ENCODE peak calls at places on chromosomes 3 and 15, in four cellular contexts. O is gastrocnemius medialis, H is HCT116, Z is heart left ventricle. U is an unnamed sample.
A peak's percentile ranks its signal among the peaks of the same experiment; 100 is the strongest.

GRCh38 chr15:58517682-58518525 is 86.1 kb downstream of the LIPC start:
- DNase-seq in O (no peak), H (no peak), Z (no peak), U (peak; percentile 79)

GRCh38 chr3:193168911-193169310 is 72.1 kb upstream of the PLAAT1 start:
- DNase-seq in O (no peak), H (no peak), Z (no peak), U (no peak)

GRCh38 chr15:88645171-88646087 is 6.6 kb downstream of the ISG20 start:
- DNase-seq in O (no peak), H (no peak), Z (no peak), U (no peak)

GRCh38 chr3:108319428-108320053 is 23.2 kb downstream of the HHLA2 start:
- DNase-seq in O (no peak), H (no peak), Z (no peak), U (no peak)

GRCh38 chr3:101725192-101725889 is 927 bp downstream of the CEP97 start:
- DNase-seq in O (peak; percentile 29), H (no peak), Z (peak; percentile 35), U (peak; percentile 48)

GRCh38 chr15:67792250-67792942 is 32.9 kb upstream of the SKOR1 start:
- DNase-seq in O (no peak), H (no peak), Z (no peak), U (no peak)

GRCh38 chr3:7264196-7264526 is 403.2 kb downstream of the GRM7 start:
- DNase-seq in O (no peak), H (no peak), Z (no peak), U (no peak)

GRCh38 chr15:64699767-64700388 is 75.5 kb downstream of the RBPMS2 start:
- DNase-seq in O (peak; percentile 85), H (no peak), Z (peak; percentile 70), U (no peak)

GRCh38 chr3:29065211-29065785 is 215.6 kb upstream of the RBMS3 start:
- DNase-seq in O (peak; percentile 47), H (no peak), Z (peak; percentile 42), U (no peak)

GRCh38 chr15:74174216-74174965 is 881 bp downstream of the ISLR start:
- DNase-seq in O (no peak), H (no peak), Z (peak; percentile 54), U (no peak)

GRCh38 chr3:50480471-50480870 is 23.0 kb downstream of the CACNA2D2 start:
- DNase-seq in O (no peak), H (no peak), Z (no peak), U (peak; percentile 11)

DNA sequence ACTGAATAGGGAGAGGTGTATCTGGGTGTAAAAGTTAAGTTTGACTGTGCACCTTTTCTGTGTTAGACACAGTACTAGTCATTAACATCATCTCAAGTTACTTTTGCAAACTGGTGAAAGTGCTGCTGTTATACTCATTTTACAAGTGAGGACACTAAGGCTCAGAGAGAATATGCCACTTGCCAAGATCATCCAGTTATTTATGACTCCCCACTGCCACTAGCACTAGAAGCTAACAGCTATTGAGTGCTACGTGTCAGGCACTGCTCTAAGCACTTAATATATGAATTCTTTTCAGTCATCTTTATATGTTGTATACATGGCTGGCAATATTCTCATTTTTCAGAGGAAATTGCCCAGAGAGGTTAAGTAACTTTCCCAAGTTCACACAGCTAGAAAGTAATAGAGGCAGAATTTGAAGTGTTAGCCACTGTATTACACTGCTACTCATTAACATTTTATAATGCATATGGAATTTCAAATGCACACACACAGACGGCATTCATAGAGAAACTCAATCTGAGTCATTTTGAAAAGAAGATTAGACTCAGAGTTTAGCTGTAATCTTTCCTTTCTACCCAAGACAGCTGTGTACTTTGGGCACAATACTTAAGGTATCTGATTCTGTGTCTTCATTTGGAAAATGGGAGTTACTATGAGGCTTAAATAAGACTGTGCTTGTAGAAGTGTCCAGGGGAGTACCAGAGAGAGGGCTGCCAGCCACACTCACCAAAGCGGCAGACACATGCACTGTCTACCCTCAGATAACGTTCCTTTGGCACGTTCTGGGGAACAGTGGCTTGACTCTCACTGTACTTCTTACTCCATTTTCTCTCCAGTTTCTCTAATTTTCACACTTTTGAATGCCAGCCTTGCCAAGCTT is 1.3 kb upstream of the MASP1 start:
- DNase-seq in O (no peak), H (no peak), Z (peak; percentile 50), U (no peak)
- TF ChIP-seq POLR2A in O (no peak), H (no peak), Z (no peak), U (no peak)

GRCh38 chr3:9698293-9698692 is 5.3 kb upstream of the CPNE9 start:
- DNase-seq in O (no peak), H (no peak), Z (no peak), U (no peak)
- TF ChIP-seq POLR2A in O (no peak), H (no peak), Z (no peak), U (no peak)

GRCh38 chr15:44713006-44713966 is 2.0 kb downstream of the B2M start:
- DNase-seq in O (no peak), H (no peak), Z (no peak), U (peak; percentile 52)
- TF ChIP-seq POLR2A in O (no peak), H (no peak), Z (no peak), U (no peak)

DNA sequence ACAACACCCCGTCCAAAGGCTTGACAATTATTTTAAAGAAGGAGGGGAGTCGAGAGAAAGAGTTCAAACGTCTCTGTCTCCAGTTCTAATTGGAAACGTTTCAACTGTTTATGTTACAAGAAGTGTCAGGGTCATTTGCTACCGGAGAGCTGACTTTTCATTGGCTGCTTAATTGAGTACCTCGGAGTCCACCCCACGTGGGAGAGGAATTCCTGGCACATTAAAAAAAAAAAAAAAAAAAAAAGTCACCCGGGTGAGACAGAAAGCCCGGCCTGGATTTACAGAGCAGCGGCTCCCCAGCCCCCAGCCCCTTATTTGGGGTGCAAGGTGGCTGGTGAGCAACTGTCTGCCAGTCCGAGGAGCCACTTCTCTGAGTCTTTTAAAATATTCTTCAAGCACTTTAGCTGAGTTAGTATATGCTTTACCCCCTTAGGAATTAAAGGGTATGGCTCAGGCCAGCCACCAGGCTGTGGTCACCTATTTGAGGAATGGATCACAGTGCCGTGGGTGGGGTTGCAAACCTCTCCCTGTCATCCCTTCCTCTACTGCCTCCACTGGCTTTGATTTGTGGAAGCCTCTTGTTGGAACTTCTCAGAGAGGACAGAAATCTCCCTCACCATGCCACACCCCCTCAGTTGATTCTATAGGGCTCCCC is 3.9 kb upstream of the TLE3 start:
- DNase-seq in O (peak; percentile 68), H (peak; percentile 82), Z (peak; percentile 76), U (peak; percentile 80)
- TF ChIP-seq POLR2A in O (peak; percentile 45), H (no peak), Z (no peak), U (no peak)

DNA sequence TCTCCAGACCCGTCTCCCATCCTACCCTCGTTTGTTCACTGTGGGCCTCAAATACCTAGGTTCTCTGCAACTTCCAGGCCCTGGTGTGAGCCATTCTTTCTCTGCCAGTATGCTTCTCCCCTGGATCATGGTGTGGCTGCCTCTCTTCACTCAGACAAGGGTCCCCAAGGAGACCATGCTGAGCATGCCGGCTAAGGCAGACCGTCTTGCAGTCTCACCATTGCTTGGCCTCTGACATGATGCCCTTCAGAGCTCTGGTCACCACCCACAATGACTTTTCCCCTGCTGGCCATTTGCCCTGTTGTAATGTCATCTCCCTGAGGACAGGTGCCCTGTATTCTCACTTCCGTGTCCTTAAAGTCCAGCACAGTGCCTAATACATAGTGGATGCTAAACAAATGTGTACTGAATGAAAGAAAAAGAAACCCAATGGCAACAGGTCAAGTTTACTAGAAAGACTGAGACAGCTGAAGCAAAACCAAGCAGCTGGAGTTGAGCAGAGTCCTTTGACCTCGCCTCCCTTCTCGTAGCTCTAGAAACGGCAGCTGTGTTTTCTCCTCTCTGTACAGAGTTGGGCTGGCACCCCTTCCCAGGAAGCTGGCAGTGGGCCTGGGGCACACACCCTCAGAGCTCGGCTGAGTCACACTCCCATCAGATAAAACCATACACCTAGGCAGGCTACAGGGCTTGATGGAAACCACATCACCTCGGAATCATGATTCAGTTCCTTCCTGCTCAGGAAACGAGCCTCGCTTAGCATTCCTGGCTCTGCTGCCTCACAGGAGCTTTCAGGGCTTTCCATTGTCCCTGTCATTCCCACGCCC is 8.6 kb downstream of the TLR9 start:
- DNase-seq in O (peak; percentile 87), H (peak; percentile 84), Z (peak; percentile 84), U (peak; percentile 31)
- TF ChIP-seq POLR2A in O (no peak), H (no peak), Z (no peak), U (no peak)

DNA sequence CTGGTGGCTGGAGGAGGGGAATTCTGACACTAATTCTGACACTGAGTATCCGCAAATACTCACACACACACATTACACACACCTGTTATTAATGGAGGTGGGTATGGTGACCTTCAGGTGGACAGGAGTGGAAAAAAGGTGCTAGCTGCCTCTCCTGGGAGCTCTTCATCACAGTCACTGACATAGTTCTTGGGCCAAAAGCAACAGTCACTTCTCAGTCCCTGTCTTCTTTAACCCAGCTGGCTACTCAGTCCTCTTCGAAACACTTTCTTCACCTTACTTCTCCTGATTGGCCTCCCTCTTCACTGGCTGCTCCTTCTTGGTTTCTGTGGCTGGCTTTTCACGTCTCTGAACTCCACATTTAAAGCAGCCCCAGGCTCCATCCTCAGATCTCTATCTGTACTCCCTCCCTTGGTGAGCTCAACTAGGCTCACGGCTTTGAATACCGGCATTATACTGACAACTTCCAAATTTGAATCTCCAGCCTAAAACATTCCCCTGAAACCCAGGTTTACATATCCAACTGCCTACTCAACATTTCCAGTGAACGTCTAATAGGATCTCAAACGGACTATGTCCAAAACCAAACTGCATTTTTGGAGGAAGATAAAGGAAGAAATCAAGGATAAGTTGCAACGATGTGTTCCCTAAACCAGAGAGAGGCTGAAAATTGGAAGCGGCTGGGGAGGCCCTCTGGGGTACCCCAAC is 53.2 kb upstream of the HEG1 start:
- DNase-seq in O (no peak), H (no peak), Z (no peak), U (no peak)
- TF ChIP-seq POLR2A in O (no peak), H (no peak), Z (no peak), U (no peak)

GRCh38 chr15:46917853-46918252 is 799.5 kb upstream of the SEMA6D start:
- DNase-seq in O (no peak), H (no peak), Z (no peak), U (no peak)

GRCh38 chr15:46921906-46922305 is 795.4 kb upstream of the SEMA6D start:
- DNase-seq in O (no peak), H (no peak), Z (no peak), U (no peak)

GRCh38 chr15:46918462-46919125 is 798.7 kb upstream of the SEMA6D start:
- DNase-seq in O (no peak), H (no peak), Z (no peak), U (no peak)
- TF ChIP-seq POLR2A in O (no peak), H (no peak), Z (no peak), U (no peak)

U was measured in NB4.